ENCODE peak calls at places on chromosomes 13 and 19, in seven cellular contexts. F is stimulated activated CD4-positive, alpha-beta T cell treated with anti-CD3 and anti-CD28 coated beads, Interleukin-12 subunit alpha, Interleukin-12 subunit beta, amount 100 ng/mL, for 48 hours; V is ELR; U is COR-L47; W is activated CD4-positive, alpha-beta T cell treated with anti-CD3 and anti-CD28 coated beads, Interleukin-2, amount 50 U/mL, for 4 hours; Z is neural crest cell; X is GM12865. O is an unnamed sample.

GRCh38 chr19:53927745-53928144 is 18.7 kb downstream of the CACNG7 start:
- DNase-seq in U (no peak), V (peak), Z (peak), X (peak), W (peak), F (no peak), O (no peak)

GRCh38 chr13:95641291-95641811 is 3.2 kb downstream of the DZIP1 start:
- DNase-seq in V (peak), U (no peak), Z (no peak), F (no peak), X (no peak), W (no peak), O (no peak)

GRCh38 chr13:107299717-107300116 is 731.8 kb upstream of the ARGLU1 start:
- DNase-seq in U (no peak), F (no peak), X (no peak), W (no peak), V (no peak), Z (no peak), O (no peak)

GRCh38 chr13:27654816-27655215 is 33.1 kb downstream of the POLR1D start:
- DNase-seq in W (no peak), V (no peak), Z (no peak), F (no peak), U (no peak), X (no peak), O (no peak)

GRCh38 chr13:68185767-68186166 is 955.6 kb upstream of the PCDH9 start:
- DNase-seq in U (no peak), V (no peak), X (no peak), F (no peak), Z (no peak), W (no peak), O (no peak)

GRCh38 chr19:14370169-14370998 is 10.9 kb upstream of the ADGRE5 start:
- DNase-seq in V (no peak), F (no peak), U (no peak), Z (no peak), W (peak), X (peak), O (no peak)

GRCh38 chr13:44231786-44232516 is 141.7 kb upstream of the SERP2 start:
- DNase-seq in X (no peak), W (no peak), U (no peak), Z (no peak), F (no peak), V (peak), O (no peak)

GRCh38 chr19:50272263-50272897 is 56.8 kb downstream of the KCNC3 start:
- DNase-seq in X (no peak), F (no peak), V (no peak), W (no peak), Z (no peak), U (no peak), O (no peak)

GRCh38 chr13:101450749-101451130 is 1.7 kb upstream of the ITGBL1 start:
- DNase-seq in X (no peak), W (no peak), V (no peak), Z (no peak), U (no peak), F (no peak), O (no peak)

GRCh38 chr13:35992964-35993363 is 138.2 kb downstream of the DCLK1 start:
- DNase-seq in U (no peak), F (no peak), V (no peak), X (peak), Z (no peak), W (no peak), O (no peak)

GRCh38 chr13:40126301-40127085 is 471.0 kb downstream of the COG6 start:
- DNase-seq in X (peak), Z (no peak), V (no peak), W (no peak), U (no peak), F (no peak), O (no peak)

GRCh38 chr19:45423589-45424190 is at the start of gene ERCC1:
- DNase-seq in W (peak), F (peak), V (peak), Z (peak), X (peak), U (peak), O (peak)

GRCh38 chr13:94056362-94056990 is 423.0 kb downstream of the DCT start:
- DNase-seq in X (no peak), W (no peak), F (no peak), V (no peak), Z (no peak), U (no peak), O (no peak)

GRCh38 chr13:25806304-25806974 is 245.4 kb downstream of the SHISA2 start:
- DNase-seq in F (no peak), U (no peak), V (peak), X (peak), Z (no peak), W (no peak), O (no peak)

GRCh38 chr19:45528149-45528743 is 21.0 kb downstream of the VASP start:
- DNase-seq in Z (no peak), X (no peak), F (no peak), V (peak), W (no peak), U (no peak), O (no peak)

GRCh38 chr19:14150041-14150769 is 13.8 kb upstream of the ASF1B start:
- DNase-seq in F (no peak), V (no peak), Z (no peak), X (no peak), W (no peak), U (no peak), O (no peak)

GRCh38 chr19:17075860-17076538 is 422 bp downstream of the MYO9B start:
- DNase-seq in F (peak), V (peak), U (peak), Z (no peak), W (peak), X (peak), O (peak)

GRCh38 chr13:100630564-100630963 is 42.0 kb upstream of the GGACT start:
- DNase-seq in V (no peak), W (no peak), F (no peak), X (no peak), Z (peak), U (peak), O (no peak)

GRCh38 chr13:51364404-51365008 is 25.0 kb downstream of the SERPINE3 start:
- DNase-seq in V (peak), Z (no peak), W (no peak), F (no peak), X (no peak), U (no peak), O (no peak)

GRCh38 chr19:4172861-4173473 is 9.4 kb downstream of the SIRT6 start:
- DNase-seq in U (peak), Z (peak), F (peak), W (peak), X (no peak), V (peak), O (no peak)

GRCh38 chr19:53577968-53578367 is 40.0 kb downstream of the ZNF331 start:
- DNase-seq in X (no peak), Z (no peak), F (no peak), W (no peak), V (no peak), U (no peak), O (no peak)

GRCh38 chr13:39364797-39365468 is 238.1 kb downstream of the LHFPL6 start:
- DNase-seq in V (peak), F (no peak), Z (no peak), X (no peak), U (no peak), W (no peak), O (no peak)

GRCh38 chr19:15320118-15320517 is 12.2 kb downstream of the BRD4 start:
- DNase-seq in U (no peak), Z (no peak), W (no peak), V (peak), F (no peak), X (no peak), O (no peak)

GRCh38 chr19:10871711-10872550 is 578 bp downstream of the CARM1 start:
- DNase-seq in Z (no peak), F (no peak), X (peak), U (no peak), V (peak), W (peak), O (no peak)

GRCh38 chr13:86907116-86907515 is 764.1 kb upstream of the SLITRK5 start:
- DNase-seq in X (no peak), W (no peak), U (no peak), F (no peak), V (peak), Z (no peak), O (no peak)

GRCh38 chr19:50921391-50922315 is 10.5 kb upstream of the KLK4 start:
- DNase-seq in Z (no peak), W (no peak), V (peak), F (no peak), U (peak), X (no peak), O (no peak)

GRCh38 chr13:73767747-73768315 is 366.4 kb downstream of the KLF12 start:
- DNase-seq in Z (peak), U (no peak), X (peak), W (peak), V (peak), F (peak), O (no peak)

GRCh38 chr13:64158910-64159309 is 2743.3 kb upstream of the PCDH20 start:
- DNase-seq in Z (no peak), U (no peak), W (no peak), F (no peak), X (no peak), V (peak), O (peak)

GRCh38 chr19:6048808-6049405 is 61.4 kb downstream of the RFX2 start:
- DNase-seq in U (peak), F (peak), Z (peak), W (peak), V (peak), X (peak), O (no peak)

GRCh38 chr13:73767191-73767741 is 366.9 kb downstream of the KLF12 start:
- DNase-seq in V (no peak), U (peak), X (no peak), Z (no peak), F (no peak), W (no peak), O (no peak)

GRCh38 chr19:53626941-53627340 is 4.9 kb upstream of the DPRX start:
- DNase-seq in W (no peak), U (no peak), F (no peak), Z (no peak), V (no peak), X (no peak), O (no peak)

GRCh38 chr19:788821-789472 is 8.3 kb upstream of the PTBP1 start:
- DNase-seq in W (no peak), U (no peak), F (no peak), V (no peak), Z (no peak), X (no peak), O (peak)

GRCh38 chr19:48837081-48837524 is 812 bp upstream of the HSD17B14 start:
- DNase-seq in U (peak), F (peak), Z (peak), W (peak), V (peak), X (peak), O (peak)

GRCh38 chr19:49954092-49954825 is 6.7 kb downstream of the SIGLEC11 start:
- DNase-seq in W (no peak), F (no peak), V (no peak), U (no peak), Z (no peak), X (peak), O (no peak)

GRCh38 chr13:30112602-30113435 is 194.5 kb downstream of the KATNAL1 start:
- DNase-seq in X (peak), V (peak), F (peak), U (peak), W (peak), Z (peak), O (no peak)

GRCh38 chr19:46416077-46416709 is 2.8 kb upstream of the CCDC8 start:
- DNase-seq in V (peak), F (no peak), W (no peak), Z (peak), X (no peak), U (peak), O (peak)